ENCODE peak calls at places on chromosome 19, in six cellular contexts. V is tibial nerve, W is gastrocnemius medialis, L is uterus, T is prostate gland, I is Peyer's patch. B is an unnamed sample.

GRCh38 chr19:39507715-39508364 is 7.1 kb upstream of the SELENOV start:
- DNase-seq in I (no peak), V (no peak), L (no peak), W (no peak), T (no peak), B (no peak)

GRCh38 chr19:33388231-33388816 is 14.8 kb downstream of the CEBPG start:
- DNase-seq in V (no peak), T (no peak), W (no peak), L (no peak), I (no peak), B (no peak)

GRCh38 chr19:55095260-55096060 is 19.8 kb downstream of the EPS8L1 start:
- DNase-seq in I (no peak), W (no peak), L (no peak), V (no peak), T (no peak), B (no peak)

GRCh38 chr19:17415107-17415506 is 4.7 kb upstream of the MVB12A start:
- DNase-seq in T (no peak), W (no peak), L (peak), V (no peak), I (no peak), B (no peak)

GRCh38 chr19:29623726-29624488 is 17.8 kb downstream of the POP4 start:
- DNase-seq in T (no peak), L (no peak), W (no peak), V (no peak), I (no peak), B (no peak)

GRCh38 chr19:30335306-30335886 is 36.8 kb upstream of the ZNF536 start:
- DNase-seq in V (no peak), L (no peak), I (no peak), T (no peak), W (no peak), B (peak)

GRCh38 chr19:29715695-29716581 is 877 bp upstream of the C19orf12 start:
- DNase-seq in V (no peak), T (no peak), L (no peak), I (no peak), W (no peak), B (no peak)

GRCh38 chr19:23706657-23707056 is 19.6 kb upstream of the ZNF675 start:
- DNase-seq in L (no peak), T (no peak), V (no peak), I (no peak), W (no peak), B (no peak)

GRCh38 chr19:47494729-47495128 is 10.7 kb upstream of the KPTN start:
- DNase-seq in W (no peak), I (no peak), T (no peak), V (no peak), L (no peak), B (no peak)

GRCh38 chr19:49932041-49932451 is 2.7 kb upstream of the NUP62 start:
- DNase-seq in W (no peak), L (no peak), T (no peak), V (no peak), I (no peak), B (no peak)

GRCh38 chr19:49006905-49007304 is 10.0 kb downstream of the LHB start:
- DNase-seq in T (no peak), W (no peak), L (no peak), I (no peak), V (no peak), B (no peak)

GRCh38 chr19:584240-585001 is 5.3 kb upstream of the HCN2 start:
- DNase-seq in I (peak), W (no peak), V (no peak), L (peak), T (no peak), B (no peak)

GRCh38 chr19:19659646-19660245 is 3.7 kb downstream of the ATP13A1 start:
- DNase-seq in T (no peak), L (no peak), W (no peak), I (no peak), V (no peak), B (no peak)

GRCh38 chr19:14059652-14060155 is 2.2 kb downstream of the PALM3 start:
- DNase-seq in I (no peak), T (no peak), W (no peak), V (no peak), L (no peak), B (no peak)

GRCh38 chr19:5850743-5851293 is 431 bp downstream of the FUT3 start:
- DNase-seq in W (no peak), T (no peak), L (peak), I (no peak), V (no peak), B (no peak)

GRCh38 chr19:58558623-58559274 is 338 bp upstream of the UBE2M start:
- DNase-seq in I (peak), T (peak), L (peak), W (peak), V (peak), B (peak)

GRCh38 chr19:37995346-37995745 is 88.3 kb downstream of the SIPA1L3 start:
- DNase-seq in L (no peak), T (no peak), V (no peak), I (no peak), W (no peak), B (no peak)

GRCh38 chr19:485583-486236 is 10.6 kb upstream of the MADCAM1 start:
- DNase-seq in W (peak), L (no peak), V (peak), T (no peak), I (no peak), B (peak)

GRCh38 chr19:33125929-33126388 is 6.0 kb upstream of the WDR88 start:
- DNase-seq in V (peak), T (peak), W (peak), I (peak), L (peak), B (no peak)

GRCh38 chr19:20247016-20247683 is 80.1 kb downstream of the ZNF486 start:
- DNase-seq in W (no peak), I (no peak), L (peak), T (peak), V (no peak), B (no peak)

GRCh38 chr19:9931629-9932028 is 4.7 kb downstream of the OLFM2 start:
- DNase-seq in I (no peak), L (no peak), T (no peak), W (no peak), V (no peak), B (no peak)

GRCh38 chr19:5881543-5882299 is 11.4 kb upstream of the FUT5 start:
- DNase-seq in I (no peak), T (no peak), L (no peak), V (no peak), W (no peak), B (no peak)

GRCh38 chr19:3990815-3991117 is 5.5 kb upstream of the EEF2 start:
- DNase-seq in L (no peak), T (no peak), I (no peak), V (no peak), W (no peak), B (no peak)

GRCh38 chr19:53868091-53868891 is 608 bp downstream of the MYADM start:
- DNase-seq in I (no peak), L (peak), W (no peak), V (no peak), T (peak), B (peak)

GRCh38 chr19:16371540-16371986 is 46.9 kb downstream of the KLF2 start:
- DNase-seq in T (no peak), L (no peak), W (no peak), V (no peak), I (peak), B (peak)

GRCh38 chr19:48501446-48501960 is 10.1 kb downstream of the LMTK3 start:
- DNase-seq in W (no peak), L (no peak), I (no peak), T (peak), V (no peak), B (no peak)

GRCh38 chr19:4396949-4397783 is 3.2 kb downstream of the SH3GL1 start:
- DNase-seq in W (no peak), T (no peak), I (no peak), L (no peak), V (no peak), B (no peak)

GRCh38 chr19:14113762-14114414 is 3.7 kb downstream of the PRKACA start:
- DNase-seq in L (no peak), I (no peak), W (peak), T (no peak), V (no peak), B (no peak)

GRCh38 chr19:17357724-17358123 is 19.4 kb downstream of the PLVAP start:
- DNase-seq in I (no peak), V (no peak), W (no peak), L (no peak), T (no peak), B (no peak)

GRCh38 chr19:55251296-55252081 is 7.3 kb downstream of the PPP6R1 start:
- DNase-seq in T (no peak), W (no peak), L (no peak), I (peak), V (no peak), B (no peak)

GRCh38 chr19:55459950-55460657 is 1.3 kb downstream of the ISOC2 start:
- DNase-seq in W (no peak), I (no peak), T (no peak), V (no peak), L (no peak), B (no peak)

GRCh38 chr19:53704011-53704410 is 72.2 kb downstream of the DPRX start:
- DNase-seq in V (no peak), T (no peak), W (no peak), L (no peak), I (no peak), B (no peak)

GRCh38 chr19:35904312-35905068 is 2.2 kb downstream of the HCST start:
- DNase-seq in W (no peak), L (no peak), T (no peak), I (no peak), V (peak), B (no peak)

GRCh38 chr19:4878491-4878968 is 11.1 kb upstream of the PLIN3 start:
- DNase-seq in W (no peak), V (no peak), I (no peak), L (no peak), T (no peak), B (no peak)

GRCh38 chr19:46447824-46448223 is 19.1 kb upstream of the PNMA8C start:
- DNase-seq in I (no peak), V (no peak), T (no peak), W (no peak), L (no peak), B (no peak)

GRCh38 chr19:43591904-43592772 is 3.8 kb downstream of the IRGQ start:
- DNase-seq in L (no peak), I (no peak), W (no peak), V (no peak), T (no peak), B (no peak)
- TF ChIP-seq POLR2A in L (no peak), I (no peak), W (no peak), V (no peak), T (no peak), B (no peak)

DNA sequence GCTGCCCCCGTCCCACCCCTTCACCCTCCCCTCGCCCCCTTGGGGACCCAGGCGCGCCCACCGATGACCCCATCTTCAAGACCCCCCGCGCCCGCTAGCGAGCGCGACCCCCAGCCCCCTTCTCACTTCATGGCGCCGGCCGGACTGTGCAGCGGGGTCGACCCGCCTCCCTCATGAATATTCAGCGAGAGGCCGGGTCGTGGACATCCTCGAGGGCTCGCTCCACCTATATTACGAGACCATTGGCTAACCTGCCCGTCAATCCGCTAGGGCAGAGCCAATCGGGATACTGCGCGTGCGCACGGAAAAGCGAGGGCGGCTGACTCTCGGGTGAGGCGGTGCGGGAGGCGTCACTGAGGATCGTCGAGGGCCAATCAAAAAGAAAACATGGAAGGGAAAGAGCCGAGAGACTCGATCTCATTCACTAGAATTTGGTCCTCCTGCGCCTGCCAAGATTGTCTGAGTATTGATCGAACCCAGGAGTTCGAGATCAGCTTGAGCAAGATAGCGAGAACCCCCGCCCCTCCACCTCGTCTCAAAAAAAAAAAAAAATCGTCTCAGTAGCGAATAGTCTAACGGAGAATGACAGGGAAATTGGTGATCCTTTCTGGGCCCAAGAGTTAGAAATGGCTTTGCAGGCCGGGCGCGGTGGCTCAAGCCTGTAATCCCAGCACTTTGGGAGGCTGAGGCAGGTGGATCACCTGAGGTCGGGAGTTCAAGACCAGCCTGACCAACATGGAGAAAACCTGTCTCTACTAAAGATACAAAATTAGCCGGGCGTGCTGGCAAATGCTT is at the start of gene ERCC2:
- DNase-seq in I (peak), V (peak), W (peak), L (peak), T (peak), B (peak)
- TF ChIP-seq POLR2A in I (no peak), V (peak), W (no peak), L (peak), T (peak), B (no peak)

DNA sequence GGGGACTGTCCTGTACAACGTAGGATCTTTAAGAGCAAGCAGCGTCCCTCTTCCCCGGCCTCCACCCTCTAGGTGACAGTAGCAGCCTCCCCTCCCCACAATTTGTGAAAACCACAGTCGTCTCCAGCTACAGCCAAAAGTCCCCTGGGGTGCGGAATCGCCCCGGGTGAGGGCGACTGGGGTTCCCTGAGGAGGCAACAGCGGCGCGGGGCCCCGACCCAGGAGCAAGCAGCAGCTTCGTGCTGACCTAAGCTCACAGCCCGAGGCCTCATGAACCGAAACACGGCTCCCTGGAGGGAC is 322 bp downstream of the ZNF558 start:
- DNase-seq in I (no peak), V (no peak), T (no peak), L (no peak), W (peak), B (no peak)
- TF ChIP-seq POLR2A in I (no peak), V (no peak), T (no peak), L (no peak), W (no peak), B (no peak)

GRCh38 chr19:2497186-2497585 is 21.3 kb downstream of the GADD45B start:
- DNase-seq in I (no peak), V (no peak), W (no peak), L (no peak), T (no peak), B (no peak)

GRCh38 chr19:2494084-2494446 is 18.1 kb downstream of the GADD45B start:
- DNase-seq in V (no peak), W (no peak), I (no peak), L (no peak), T (no peak), B (no peak)

GRCh38 chr19:2495651-2496316 is 19.9 kb downstream of the GADD45B start:
- DNase-seq in V (no peak), I (no peak), W (peak), T (no peak), L (peak), B (no peak)

GRCh38 chr19:2494447-2495129 is 18.7 kb downstream of the GADD45B start:
- DNase-seq in W (peak), L (peak), T (peak), V (peak), I (peak), B (peak)

DNA sequence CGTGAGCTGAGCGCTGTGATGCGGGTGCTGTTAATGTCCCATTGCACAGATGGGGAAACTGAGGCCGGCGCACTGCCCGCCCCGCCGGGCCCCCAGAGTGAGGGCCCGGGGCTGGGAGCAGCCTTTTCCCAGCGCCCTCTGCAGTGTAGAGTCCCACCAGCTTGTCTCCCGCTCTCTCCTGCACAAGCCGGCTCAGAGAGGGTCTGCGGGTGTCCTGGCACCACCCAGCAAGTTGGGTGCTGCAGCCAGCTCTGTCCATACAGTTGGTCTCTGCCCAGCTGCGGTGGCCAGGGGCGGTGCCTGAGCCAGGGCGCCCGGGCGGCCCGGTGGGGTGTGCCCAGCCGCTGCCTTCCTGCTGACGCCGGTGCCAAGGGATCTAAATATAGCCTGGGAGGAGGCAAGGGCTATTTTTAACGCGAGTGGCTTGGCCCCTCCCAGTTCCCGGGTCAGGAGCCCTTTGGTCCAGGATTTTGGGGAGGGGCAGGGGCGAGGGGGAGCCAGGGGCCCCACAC is 19.3 kb downstream of the GADD45B start:
- DNase-seq in T (peak), L (peak), V (peak), W (peak), I (no peak), B (peak)
- TF ChIP-seq POLR2A in T (no peak), L (no peak), V (no peak), W (no peak), I (peak), B (no peak)

GRCh38 chr19:11359421-11359820 is 4.2 kb downstream of the PLPPR2 start:
- DNase-seq in I (no peak), L (no peak), T (no peak), V (no peak), W (no peak), B (no peak)

GRCh38 chr19:11361037-11361770 is 6.0 kb downstream of the PLPPR2 start:
- DNase-seq in T (no peak), L (no peak), V (no peak), W (no peak), I (no peak), B (no peak)

GRCh38 chr19:11356676-11357550 is 1.7 kb downstream of the PLPPR2 start:
- DNase-seq in L (no peak), W (no peak), T (no peak), V (no peak), I (no peak), B (no peak)

GRCh38 chr19:11356074-11356397 is 804 bp downstream of the PLPPR2 start:
- DNase-seq in V (no peak), T (no peak), W (no peak), L (no peak), I (no peak), B (no peak)

DNA sequence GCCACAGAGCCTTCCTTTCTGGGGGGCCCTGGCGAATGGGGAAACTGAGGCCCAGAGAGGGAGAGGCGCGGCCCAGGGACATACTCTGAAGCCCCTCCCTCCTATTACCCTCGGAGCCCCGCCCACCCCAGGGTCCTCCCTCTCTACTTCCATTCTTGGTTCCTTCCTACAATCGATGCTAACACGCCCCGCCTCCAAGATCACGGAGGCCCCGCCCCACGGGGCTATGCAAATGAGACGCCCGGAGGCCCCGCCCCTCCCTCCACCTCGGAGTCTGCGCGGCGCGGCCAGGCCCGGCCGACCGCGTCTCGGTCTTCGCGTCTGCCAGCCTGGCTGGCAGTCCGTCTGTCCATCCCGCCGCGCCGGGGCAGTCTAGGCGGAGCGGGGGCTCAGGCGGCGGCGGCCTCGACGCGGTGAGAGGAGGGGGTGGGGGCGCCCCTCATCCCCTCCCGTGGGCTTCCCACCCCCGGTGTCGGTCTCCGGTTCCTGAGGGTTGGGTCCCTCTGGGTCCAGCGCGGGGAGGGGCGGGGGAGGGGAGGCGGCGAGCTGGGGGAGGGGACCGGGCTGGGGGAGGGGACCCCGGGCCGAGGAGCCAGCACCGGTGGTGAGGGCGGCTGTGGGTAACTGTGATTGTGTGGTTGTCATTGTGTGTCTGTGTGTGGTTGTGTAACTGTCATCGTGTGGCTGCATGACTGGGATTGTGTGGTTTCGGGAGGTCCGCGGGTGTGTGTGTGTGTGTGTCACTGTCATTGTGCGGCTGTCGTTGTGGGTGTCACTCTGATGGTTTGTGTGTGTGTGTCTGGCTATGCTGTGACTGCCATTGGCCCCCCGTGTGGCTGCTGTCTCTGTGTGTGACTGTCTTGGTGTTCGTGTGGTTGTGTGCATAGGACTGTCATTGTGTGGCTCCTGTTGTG is at the start of gene PLPPR2:
- DNase-seq in T (peak), W (peak), I (peak), V (peak), L (peak), B (peak)
- TF ChIP-seq POLR2A in T (peak), W (peak), I (no peak), V (peak), L (peak), B (no peak)

DNA sequence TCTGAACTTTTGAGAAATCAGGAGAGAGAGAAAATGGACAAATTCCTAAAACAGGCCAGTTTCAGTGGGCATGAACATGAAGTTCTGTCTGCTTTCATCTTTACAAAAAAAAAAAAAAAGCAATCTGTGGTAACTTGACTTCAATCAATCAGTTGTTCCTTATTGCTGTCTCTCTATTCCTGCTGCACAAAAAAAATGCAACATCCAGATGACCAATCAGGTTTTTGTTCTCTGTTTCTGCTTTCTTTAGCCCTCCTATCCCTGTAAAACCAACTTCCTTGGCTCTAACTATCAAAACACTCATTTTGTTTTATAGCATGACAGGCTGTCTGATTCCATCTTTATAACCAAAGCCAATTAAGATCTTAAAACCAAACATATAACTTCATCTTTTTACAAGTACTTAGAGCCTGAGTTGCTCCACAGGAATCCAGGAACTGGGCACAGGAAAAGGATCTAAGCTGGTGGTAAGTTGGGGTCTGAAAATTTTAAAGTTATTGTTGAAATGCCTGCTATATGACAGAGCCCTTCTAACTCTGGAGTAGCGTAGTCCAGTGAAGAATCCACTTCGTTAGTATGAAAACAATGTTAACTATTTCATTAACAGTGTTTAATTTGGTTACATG is at the start of gene FPR3:
- DNase-seq in I (no peak), V (no peak), T (no peak), L (no peak), W (no peak), B (no peak)
- TF ChIP-seq POLR2A in I (no peak), V (no peak), T (no peak), L (no peak), W (no peak), B (no peak)